ENCODE peak calls at places on chromosome 14, in eight cellular contexts. H, N, K, X, S, J, C and A are unnamed samples.
A peak's percentile ranks its signal among the peaks of the same experiment; 100 is the strongest.

GRCh38 chr14:64774272-64774671 is 70.0 kb downstream of the PLEKHG3 start:
- DNase-seq in C (no peak), X (no peak), S (no peak), H (no peak), N (no peak), J (no peak), K (peak; percentile 55), A (no peak)

GRCh38 chr14:64983439-64984310 is 3.0 kb upstream of the FNTB start:
- DNase-seq in S (peak; percentile 31), X (peak; percentile 60), J (no peak), N (no peak), K (no peak), C (no peak), H (peak; percentile 50), A (peak; percentile 48)

GRCh38 chr14:85536835-85537195 is 6.9 kb downstream of the FLRT2 start:
- DNase-seq in C (no peak), J (no peak), K (no peak), S (no peak), H (no peak), X (no peak), N (no peak), A (no peak)

GRCh38 chr14:46964378-46964777 is 312.8 kb upstream of the RPL10L start:
- DNase-seq in S (no peak), X (no peak), N (no peak), C (no peak), K (no peak), H (no peak), J (no peak), A (no peak)

GRCh38 chr14:100782516-100783320 is 43.2 kb upstream of the MEG3 start:
- DNase-seq in X (no peak), S (no peak), N (no peak), C (no peak), K (peak; percentile 47), H (no peak), J (no peak), A (no peak)

GRCh38 chr14:63857467-63858030 is 4.7 kb downstream of the SYNE2 start:
- DNase-seq in C (no peak), J (no peak), H (peak; percentile 43), N (no peak), S (no peak), K (no peak), X (no peak), A (peak; percentile 67)

GRCh38 chr14:31456841-31457664 is at the start of gene DTD2:
- DNase-seq in X (peak; percentile 97), S (peak; percentile 80), C (peak; percentile 95), K (peak; percentile 99), J (peak; percentile 89), H (peak; percentile 91), N (peak; percentile 96), A (peak; percentile 84)

GRCh38 chr14:97281741-97282140 is 484.6 kb downstream of the VRK1 start:
- DNase-seq in K (no peak), C (no peak), J (no peak), X (no peak), H (no peak), S (no peak), N (no peak), A (no peak)

GRCh38 chr14:55599250-55599879 is 19.4 kb downstream of the KTN1 start:
- DNase-seq in J (no peak), H (no peak), N (peak; percentile 58), S (no peak), X (no peak), C (peak; percentile 35), K (no peak), A (no peak)

GRCh38 chr14:105087308-105087962 is 22.2 kb upstream of the GPR132 start:
- DNase-seq in K (peak; percentile 81), C (no peak), J (no peak), S (no peak), N (peak; percentile 56), X (peak; percentile 47), H (peak; percentile 78), A (peak; percentile 74)

GRCh38 chr14:101666264-101666663 is 95.2 kb upstream of the PPP2R5C start:
- DNase-seq in K (no peak), N (no peak), S (no peak), X (no peak), J (no peak), C (no peak), H (no peak), A (no peak)

GRCh38 chr14:54848910-54849309 is 53.7 kb downstream of the GCH1 start:
- DNase-seq in C (no peak), N (no peak), J (no peak), H (no peak), S (no peak), K (no peak), X (peak; percentile 11), A (no peak)

GRCh38 chr14:96706893-96707292 is 90.3 kb upstream of the VRK1 start:
- DNase-seq in H (no peak), S (no peak), X (no peak), C (no peak), K (no peak), J (no peak), N (no peak), A (no peak)

GRCh38 chr14:100955201-100955600 is 51.7 kb upstream of the RTL1 start:
- DNase-seq in J (no peak), H (peak; percentile 80), C (no peak), S (no peak), K (no peak), N (no peak), X (no peak), A (no peak)

GRCh38 chr14:72291908-72292688 is 359.9 kb downstream of the RGS6 start:
- DNase-seq in N (no peak), X (peak; percentile 61), S (no peak), K (no peak), C (no peak), J (no peak), H (peak; percentile 16), A (peak; percentile 13)

GRCh38 chr14:22646570-22647254 is 2.6 kb upstream of the OR6J1 start:
- DNase-seq in S (no peak), K (no peak), C (no peak), J (no peak), N (no peak), H (peak; percentile 48), X (no peak), A (peak; percentile 51)

DNA sequence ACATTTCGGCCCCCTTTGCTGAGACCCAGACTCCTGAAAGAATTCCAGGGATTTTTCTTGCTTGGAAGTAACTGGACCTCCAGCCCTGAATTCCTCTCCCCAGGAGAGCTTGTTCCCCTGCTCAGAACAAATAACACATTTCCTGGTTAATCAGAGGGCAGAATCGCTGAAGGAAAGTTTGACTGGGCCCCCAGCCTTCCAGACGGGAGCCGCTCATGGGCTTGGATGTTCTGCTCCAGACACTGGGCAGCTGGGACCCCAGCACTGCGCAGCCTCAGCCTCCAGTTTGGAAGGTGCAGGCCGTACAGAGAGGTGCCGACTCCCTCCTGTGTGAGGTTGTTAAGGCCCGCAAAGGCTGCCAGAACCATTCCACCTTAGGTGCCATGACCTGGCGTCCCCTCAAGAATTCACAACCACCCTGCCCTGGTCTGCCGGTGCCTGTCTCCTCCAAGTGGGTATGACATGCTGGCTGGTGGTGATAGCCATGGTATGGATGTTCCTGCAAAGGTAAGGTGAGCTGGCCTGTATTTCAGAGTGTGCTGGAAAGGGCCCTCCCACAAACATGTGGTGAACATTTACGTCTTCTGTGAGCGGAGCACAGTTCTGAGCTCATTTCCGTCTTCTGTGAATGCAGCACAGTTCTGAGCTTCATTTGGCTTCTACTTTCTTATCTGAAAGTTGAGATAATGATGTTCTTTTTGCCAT is 5.1 kb upstream of the LTBP2 start:
- DNase-seq in C (no peak), J (no peak), H (peak; percentile 72), K (peak; percentile 79), S (no peak), N (no peak), X (peak; percentile 73), A (no peak)
- H3K4me1 ChIP-seq in C (peaks cover 85% of the 10 kb centered on the region), J (peaks cover 15% of the 10 kb centered on the region), H (peaks cover 53% of the 10 kb centered on the region), K (peaks cover 17% of the 10 kb centered on the region), S (peaks cover 24% of the 10 kb centered on the region), N (peaks cover 59% of the 10 kb centered on the region), X (peaks cover 29% of the 10 kb centered on the region), A (peaks cover 45% of the 10 kb centered on the region)

GRCh38 chr14:69395929-69396328 is 2.2 kb downstream of the ERH start:
- DNase-seq in H (no peak), X (no peak), N (no peak), S (no peak), J (no peak), C (no peak), K (no peak), A (no peak)
- H3K4me1 ChIP-seq in H (peaks cover 2% of the 10 kb centered on the region), X (peaks cover 3% of the 10 kb centered on the region), N (peaks cover 34% of the 10 kb centered on the region), S (peaks cover 47% of the 10 kb centered on the region), J (peaks cover 28% of the 10 kb centered on the region), C (peaks cover 57% of the 10 kb centered on the region), K (peaks cover 39% of the 10 kb centered on the region), A (peaks cover 5% of the 10 kb centered on the region)

DNA sequence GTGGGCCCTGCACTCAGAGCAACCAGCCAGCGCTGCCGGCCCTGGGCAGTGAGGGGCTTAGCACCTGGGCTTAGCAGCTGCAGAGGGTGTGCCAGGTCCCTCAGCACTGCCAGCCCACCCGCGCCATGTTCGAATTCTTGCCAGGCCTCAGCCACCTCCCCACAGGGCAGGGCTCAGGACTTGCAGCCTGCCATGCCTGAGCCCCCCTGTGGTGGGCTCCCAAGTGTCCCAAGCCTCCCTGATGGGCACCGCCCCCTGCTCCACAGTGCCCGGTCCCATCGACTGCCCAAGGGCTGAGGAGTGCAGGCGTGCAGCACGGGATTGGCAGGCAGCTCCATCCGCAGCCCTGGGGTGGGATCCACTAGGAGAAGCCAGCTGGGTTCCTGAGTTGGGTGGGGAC is 98.0 kb upstream of the NID2 start:
- DNase-seq in C (no peak), K (no peak), X (no peak), S (no peak), N (no peak), H (no peak), J (no peak), A (no peak)
- H3K4me1 ChIP-seq in C (no peaks in the 10 kb centered on the region), K (no peaks in the 10 kb centered on the region), X (no peaks in the 10 kb centered on the region), S (no peaks in the 10 kb centered on the region), N (no peaks in the 10 kb centered on the region), H (no peaks in the 10 kb centered on the region), J (no peaks in the 10 kb centered on the region), A (no peaks in the 10 kb centered on the region)

GRCh38 chr14:99426265-99426664 is 54.4 kb downstream of the SETD3 start:
- DNase-seq in H (no peak), N (no peak), J (no peak), K (no peak), S (no peak), X (no peak), C (no peak), A (no peak)

GRCh38 chr14:99427632-99428315 is 52.9 kb downstream of the SETD3 start:
- DNase-seq in N (no peak), X (peak; percentile 76), C (no peak), S (no peak), K (no peak), H (peak; percentile 68), J (no peak), A (no peak)

GRCh38 chr14:99426796-99427346 is 53.8 kb downstream of the SETD3 start:
- DNase-seq in S (no peak), N (no peak), H (no peak), K (no peak), J (no peak), X (no peak), C (no peak), A (no peak)

GRCh38 chr14:99432491-99432890 is 48.2 kb downstream of the SETD3 start:
- DNase-seq in C (no peak), J (no peak), S (no peak), H (no peak), X (no peak), N (no peak), K (no peak), A (no peak)

DNA sequence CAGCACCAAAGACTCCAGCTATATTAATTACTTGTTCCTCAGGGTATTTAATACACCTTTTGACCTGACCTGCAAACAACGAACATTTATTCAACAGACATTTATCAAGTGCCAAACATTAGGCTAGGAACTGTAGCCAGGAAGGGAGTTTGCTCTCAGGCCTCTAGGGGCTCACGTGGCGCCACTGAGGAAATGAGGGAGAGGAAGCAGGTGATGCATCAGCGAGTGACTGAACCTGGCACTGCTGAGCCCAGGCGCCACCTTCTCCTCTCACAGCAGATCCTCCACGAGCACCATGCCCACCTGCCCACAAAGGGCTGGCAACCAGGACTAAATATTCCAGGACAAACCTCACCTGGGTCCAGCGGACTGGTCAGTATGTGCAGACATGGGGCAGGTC is 50.2 kb downstream of the SETD3 start:
- DNase-seq in X (peak; percentile 70), K (peak; percentile 79), N (peak; percentile 56), J (no peak), H (no peak), C (no peak), S (no peak), A (no peak)
- H3K4me1 ChIP-seq in X (no peaks in the 10 kb centered on the region), K (peaks cover 6% of the 10 kb centered on the region), N (peaks cover 5% of the 10 kb centered on the region), J (peaks cover 18% of the 10 kb centered on the region), H (no peaks in the 10 kb centered on the region), C (peaks cover 15% of the 10 kb centered on the region), S (no peaks in the 10 kb centered on the region), A (no peaks in the 10 kb centered on the region)